ENCODE peak calls at places on chromosomes 3 and 15, in eight cellular contexts. One of them, this sample, is unnamed.

GRCh38 chr3:58560771-58561311 is 16.4 kb downstream of the FAM107A start:
- DNase-seq in endothelial cell: peak; percentile 39
- DNase-seq in cardiac fibroblast: peak; percentile 96
- DNase-seq in T-helper 17 cell: no peak
- DNase-seq in M059J: peak; percentile 95
- DNase-seq in right lobe of liver: no peak
- DNase-seq in SW480: peak; percentile 76
- DNase-seq in IMR-90: peak; percentile 98
- DNase-seq in this sample: no peak

GRCh38 chr3:12157026-12157425 is 1.7 kb downstream of the TIMP4 start:
- DNase-seq in endothelial cell: no peak
- DNase-seq in cardiac fibroblast: no peak
- DNase-seq in T-helper 17 cell: no peak
- DNase-seq in M059J: no peak
- DNase-seq in right lobe of liver: no peak
- DNase-seq in SW480: no peak
- DNase-seq in IMR-90: no peak
- DNase-seq in this sample: no peak

GRCh38 chr3:14647976-14648955 is 3.3 kb upstream of the CCDC174 start:
- DNase-seq in endothelial cell: no peak
- DNase-seq in cardiac fibroblast: peak; percentile 7
- DNase-seq in T-helper 17 cell: no peak
- DNase-seq in M059J: no peak
- DNase-seq in right lobe of liver: peak; percentile 39
- DNase-seq in SW480: no peak
- DNase-seq in IMR-90: no peak
- DNase-seq in this sample: no peak

GRCh38 chr15:94164202-94164807 is 67.1 kb upstream of the MCTP2 start:
- DNase-seq in endothelial cell: peak; percentile 70
- DNase-seq in cardiac fibroblast: peak; percentile 23
- DNase-seq in T-helper 17 cell: no peak
- DNase-seq in M059J: peak; percentile 38
- DNase-seq in right lobe of liver: no peak
- DNase-seq in SW480: peak; percentile 54
- DNase-seq in IMR-90: peak; percentile 51
- DNase-seq in this sample: peak; percentile 21

GRCh38 chr15:50123861-50124556 is 5.0 kb upstream of the ATP8B4 start:
- DNase-seq in endothelial cell: no peak
- DNase-seq in cardiac fibroblast: no peak
- DNase-seq in T-helper 17 cell: no peak
- DNase-seq in M059J: no peak
- DNase-seq in right lobe of liver: no peak
- DNase-seq in SW480: no peak
- DNase-seq in IMR-90: no peak
- DNase-seq in this sample: no peak

GRCh38 chr3:151593923-151594322 is 133.1 kb upstream of the IGSF10 start:
- DNase-seq in endothelial cell: no peak
- DNase-seq in cardiac fibroblast: peak; percentile 31
- DNase-seq in T-helper 17 cell: no peak
- DNase-seq in M059J: peak; percentile 76
- DNase-seq in right lobe of liver: no peak
- DNase-seq in SW480: no peak
- DNase-seq in IMR-90: no peak
- DNase-seq in this sample: no peak

GRCh38 chr15:65384895-65385867 is 7.4 kb upstream of the IGDCC3 start:
- DNase-seq in endothelial cell: peak; percentile 93
- DNase-seq in cardiac fibroblast: peak; percentile 90
- DNase-seq in T-helper 17 cell: peak; percentile 66
- DNase-seq in M059J: peak; percentile 68
- DNase-seq in right lobe of liver: peak; percentile 84
- DNase-seq in SW480: peak; percentile 79
- DNase-seq in IMR-90: peak; percentile 69
- DNase-seq in this sample: peak; percentile 91

GRCh38 chr15:50828610-50829206 is 63.2 kb upstream of the SPPL2A start:
- DNase-seq in endothelial cell: no peak
- DNase-seq in cardiac fibroblast: peak; percentile 84
- DNase-seq in T-helper 17 cell: no peak
- DNase-seq in M059J: peak; percentile 88
- DNase-seq in right lobe of liver: peak; percentile 24
- DNase-seq in SW480: peak; percentile 88
- DNase-seq in IMR-90: peak; percentile 86
- DNase-seq in this sample: no peak